ENCODE peak calls at places on chromosomes 1 and 21, in eight cellular contexts. One of them, this sample, is unnamed.

GRCh38 chr1:27491748-27492700 is 2.1 kb upstream of the WASF2 start:
- DNase-seq in BE2C: no peak
- DNase-seq in tibial nerve: no peak
- DNase-seq in GM12878: no peak
- DNase-seq in left ventricle myocardium inferior: peak; percentile 54
- DNase-seq in psoas muscle: peak; percentile 41
- DNase-seq in IMR-90: no peak
- DNase-seq in Caco-2: no peak
- DNase-seq in this sample: no peak

GRCh38 chr21:42398414-42399030 is 2.7 kb upstream of the TMPRSS3 start:
- DNase-seq in psoas muscle: no peak
- DNase-seq in Caco-2: no peak
- DNase-seq in IMR-90: no peak
- DNase-seq in tibial nerve: no peak
- DNase-seq in left ventricle myocardium inferior: no peak
- DNase-seq in BE2C: no peak
- DNase-seq in GM12878: no peak
- DNase-seq in this sample: no peak

GRCh38 chr1:187244623-187245022 is 415.9 kb downstream of the PLA2G4A start:
- DNase-seq in Caco-2: no peak
- DNase-seq in GM12878: no peak
- DNase-seq in psoas muscle: no peak
- DNase-seq in left ventricle myocardium inferior: no peak
- DNase-seq in BE2C: no peak
- DNase-seq in tibial nerve: no peak
- DNase-seq in IMR-90: no peak
- DNase-seq in this sample: peak; percentile 35

GRCh38 chr1:164772635-164773034 is 213.7 kb downstream of the PBX1 start:
- DNase-seq in tibial nerve: no peak
- DNase-seq in Caco-2: peak; percentile 76
- DNase-seq in GM12878: no peak
- DNase-seq in psoas muscle: peak; percentile 77
- DNase-seq in IMR-90: peak; percentile 97
- DNase-seq in BE2C: peak; percentile 66
- DNase-seq in left ventricle myocardium inferior: peak; percentile 53
- DNase-seq in this sample: no peak

GRCh38 chr1:9161963-9162362 is 33.1 kb upstream of the GPR157 start:
- DNase-seq in IMR-90: no peak
- DNase-seq in psoas muscle: no peak
- DNase-seq in left ventricle myocardium inferior: no peak
- DNase-seq in tibial nerve: no peak
- DNase-seq in Caco-2: no peak
- DNase-seq in BE2C: no peak
- DNase-seq in GM12878: no peak
- DNase-seq in this sample: no peak

GRCh38 chr1:98482611-98483010 is 178.9 kb upstream of the SNX7 start:
- DNase-seq in psoas muscle: no peak
- DNase-seq in BE2C: no peak
- DNase-seq in GM12878: no peak
- DNase-seq in tibial nerve: no peak
- DNase-seq in left ventricle myocardium inferior: no peak
- DNase-seq in Caco-2: no peak
- DNase-seq in IMR-90: no peak
- DNase-seq in this sample: peak; percentile 25

GRCh38 chr1:150613061-150613920 is 16.1 kb downstream of the ENSA start:
- DNase-seq in IMR-90: peak; percentile 98
- DNase-seq in BE2C: no peak
- DNase-seq in tibial nerve: no peak
- DNase-seq in left ventricle myocardium inferior: no peak
- DNase-seq in psoas muscle: no peak
- DNase-seq in GM12878: peak; percentile 79
- DNase-seq in Caco-2: no peak
- DNase-seq in this sample: peak; percentile 87

GRCh38 chr1:184291701-184292100 is 95.1 kb upstream of the C1orf21 start:
- DNase-seq in psoas muscle: no peak
- DNase-seq in IMR-90: no peak
- DNase-seq in GM12878: no peak
- DNase-seq in Caco-2: no peak
- DNase-seq in left ventricle myocardium inferior: no peak
- DNase-seq in BE2C: no peak
- DNase-seq in tibial nerve: no peak
- DNase-seq in this sample: no peak

GRCh38 chr1:92485374-92486250 is 1.1 kb downstream of the GFI1 start:
- DNase-seq in GM12878: no peak
- DNase-seq in tibial nerve: no peak
- DNase-seq in IMR-90: no peak
- DNase-seq in psoas muscle: peak; percentile 36
- DNase-seq in Caco-2: peak; percentile 68
- DNase-seq in left ventricle myocardium inferior: peak; percentile 34
- DNase-seq in BE2C: peak; percentile 19
- DNase-seq in this sample: peak; percentile 42

GRCh38 chr1:196858811-196859210 is 29.0 kb upstream of the CFHR4 start:
- DNase-seq in GM12878: no peak
- DNase-seq in tibial nerve: no peak
- DNase-seq in left ventricle myocardium inferior: no peak
- DNase-seq in Caco-2: no peak
- DNase-seq in IMR-90: no peak
- DNase-seq in BE2C: no peak
- DNase-seq in psoas muscle: no peak
- DNase-seq in this sample: no peak

GRCh38 chr1:222583079-222583478 is 6.7 kb downstream of the TAF1A start:
- DNase-seq in tibial nerve: no peak
- DNase-seq in GM12878: peak; percentile 56
- DNase-seq in IMR-90: no peak
- DNase-seq in left ventricle myocardium inferior: no peak
- DNase-seq in psoas muscle: no peak
- DNase-seq in BE2C: no peak
- DNase-seq in Caco-2: no peak
- DNase-seq in this sample: no peak

GRCh38 chr1:118618618-118619340 is 369.4 kb downstream of the TBX15 start:
- DNase-seq in tibial nerve: no peak
- DNase-seq in BE2C: no peak
- DNase-seq in IMR-90: no peak
- DNase-seq in psoas muscle: no peak
- DNase-seq in GM12878: no peak
- DNase-seq in Caco-2: no peak
- DNase-seq in left ventricle myocardium inferior: no peak
- DNase-seq in this sample: no peak

GRCh38 chr1:47575855-47576757 is 138.3 kb downstream of the FOXD2 start:
- DNase-seq in tibial nerve: no peak
- DNase-seq in GM12878: no peak
- DNase-seq in IMR-90: peak; percentile 56
- DNase-seq in Caco-2: no peak
- DNase-seq in psoas muscle: no peak
- DNase-seq in BE2C: no peak
- DNase-seq in left ventricle myocardium inferior: no peak
- DNase-seq in this sample: peak; percentile 70

GRCh38 chr1:31095298-31095981 is 29.9 kb upstream of the PUM1 start:
- DNase-seq in tibial nerve: no peak
- DNase-seq in BE2C: no peak
- DNase-seq in GM12878: no peak
- DNase-seq in left ventricle myocardium inferior: no peak
- DNase-seq in Caco-2: no peak
- DNase-seq in IMR-90: peak; percentile 79
- DNase-seq in psoas muscle: no peak
- DNase-seq in this sample: no peak

GRCh38 chr21:45599146-45599581 is 44.4 kb upstream of the PCBP3 start:
- DNase-seq in psoas muscle: no peak
- DNase-seq in tibial nerve: no peak
- DNase-seq in IMR-90: no peak
- DNase-seq in Caco-2: peak; percentile 21
- DNase-seq in GM12878: no peak
- DNase-seq in BE2C: peak; percentile 3
- DNase-seq in left ventricle myocardium inferior: no peak
- DNase-seq in this sample: no peak

GRCh38 chr1:50983403-50983802 is 13.4 kb downstream of the CDKN2C start:
- DNase-seq in IMR-90: no peak
- DNase-seq in left ventricle myocardium inferior: no peak
- DNase-seq in psoas muscle: no peak
- DNase-seq in BE2C: no peak
- DNase-seq in tibial nerve: no peak
- DNase-seq in Caco-2: no peak
- DNase-seq in GM12878: no peak
- DNase-seq in this sample: no peak

GRCh38 chr1:227937531-227938145 is 10.1 kb downstream of the WNT9A start:
- DNase-seq in tibial nerve: no peak
- DNase-seq in psoas muscle: no peak
- DNase-seq in Caco-2: no peak
- DNase-seq in GM12878: no peak
- DNase-seq in BE2C: no peak
- DNase-seq in left ventricle myocardium inferior: no peak
- DNase-seq in IMR-90: no peak
- DNase-seq in this sample: no peak

GRCh38 chr1:212945761-212946160 is 4.6 kb upstream of the VASH2 start:
- DNase-seq in BE2C: no peak
- DNase-seq in tibial nerve: no peak
- DNase-seq in Caco-2: no peak
- DNase-seq in left ventricle myocardium inferior: no peak
- DNase-seq in IMR-90: no peak
- DNase-seq in GM12878: no peak
- DNase-seq in psoas muscle: no peak
- DNase-seq in this sample: no peak

GRCh38 chr1:212853658-212854057 is 4.4 kb upstream of the FLVCR1 start:
- DNase-seq in left ventricle myocardium inferior: no peak
- DNase-seq in Caco-2: no peak
- DNase-seq in GM12878: no peak
- DNase-seq in tibial nerve: no peak
- DNase-seq in IMR-90: no peak
- DNase-seq in psoas muscle: no peak
- DNase-seq in BE2C: no peak
- DNase-seq in this sample: no peak

GRCh38 chr1:215106067-215106466 is 23.5 kb downstream of the KCNK2 start:
- DNase-seq in left ventricle myocardium inferior: no peak
- DNase-seq in IMR-90: no peak
- DNase-seq in GM12878: no peak
- DNase-seq in BE2C: no peak
- DNase-seq in Caco-2: no peak
- DNase-seq in psoas muscle: no peak
- DNase-seq in tibial nerve: no peak
- DNase-seq in this sample: no peak

GRCh38 chr1:152220166-152221163 is 3.5 kb downstream of the HRNR start:
- DNase-seq in psoas muscle: no peak
- DNase-seq in BE2C: no peak
- DNase-seq in left ventricle myocardium inferior: no peak
- DNase-seq in Caco-2: no peak
- DNase-seq in GM12878: no peak
- DNase-seq in IMR-90: no peak
- DNase-seq in tibial nerve: no peak
- DNase-seq in this sample: no peak
- H3K9me3 ChIP-seq in psoas muscle: no peaks in the 10 kb centered on the region
- H3K9me3 ChIP-seq in BE2C: no peaks in the 10 kb centered on the region
- H3K9me3 ChIP-seq in left ventricle myocardium inferior: peaks cover 5% of the 10 kb centered on the region
- H3K9me3 ChIP-seq in Caco-2: no peaks in the 10 kb centered on the region
- H3K9me3 ChIP-seq in GM12878: no peaks in the 10 kb centered on the region
- H3K9me3 ChIP-seq in IMR-90: peaks cover 16% of the 10 kb centered on the region
- H3K9me3 ChIP-seq in tibial nerve: no peaks in the 10 kb centered on the region
- H3K9me3 ChIP-seq in this sample: peaks cover 8% of the 10 kb centered on the region

GRCh38 chr1:237232501-237232900 is 190.5 kb downstream of the RYR2 start:
- DNase-seq in tibial nerve: no peak
- DNase-seq in left ventricle myocardium inferior: no peak
- DNase-seq in GM12878: no peak
- DNase-seq in Caco-2: no peak
- DNase-seq in BE2C: no peak
- DNase-seq in psoas muscle: no peak
- DNase-seq in IMR-90: no peak
- DNase-seq in this sample: no peak
- H3K4me1 ChIP-seq in tibial nerve: no peaks in the 10 kb centered on the region
- H3K4me1 ChIP-seq in left ventricle myocardium inferior: peaks cover 99% of the 10 kb centered on the region
- H3K4me1 ChIP-seq in GM12878: no peaks in the 10 kb centered on the region
- H3K4me1 ChIP-seq in Caco-2: no peaks in the 10 kb centered on the region
- H3K4me1 ChIP-seq in BE2C: no peaks in the 10 kb centered on the region
- H3K4me1 ChIP-seq in psoas muscle: no peaks in the 10 kb centered on the region
- H3K4me1 ChIP-seq in IMR-90: no peaks in the 10 kb centered on the region
- H3K4me1 ChIP-seq in this sample: no peaks in the 10 kb centered on the region

GRCh38 chr1:143699115-143699514 is 272.7 kb downstream of the FAM72C start:
- DNase-seq in GM12878: no peak
- DNase-seq in Caco-2: no peak
- DNase-seq in left ventricle myocardium inferior: no peak
- DNase-seq in BE2C: no peak
- DNase-seq in tibial nerve: no peak
- DNase-seq in psoas muscle: no peak
- DNase-seq in IMR-90: no peak
- DNase-seq in this sample: no peak

GRCh38 chr1:143694085-143694484 is 277.7 kb downstream of the FAM72C start:
- DNase-seq in BE2C: no peak
- DNase-seq in Caco-2: no peak
- DNase-seq in left ventricle myocardium inferior: no peak
- DNase-seq in GM12878: no peak
- DNase-seq in tibial nerve: no peak
- DNase-seq in IMR-90: no peak
- DNase-seq in psoas muscle: no peak
- DNase-seq in this sample: no peak

GRCh38 chr1:143699731-143700130 is 272.1 kb downstream of the FAM72C start:
- DNase-seq in Caco-2: no peak
- DNase-seq in tibial nerve: no peak
- DNase-seq in IMR-90: no peak
- DNase-seq in BE2C: peak; percentile 19
- DNase-seq in GM12878: no peak
- DNase-seq in left ventricle myocardium inferior: no peak
- DNase-seq in psoas muscle: no peak
- DNase-seq in this sample: no peak

GRCh38 chr1:143691971-143692529 is 279.7 kb downstream of the FAM72C start:
- DNase-seq in GM12878: no peak
- DNase-seq in Caco-2: no peak
- DNase-seq in left ventricle myocardium inferior: no peak
- DNase-seq in psoas muscle: no peak
- DNase-seq in tibial nerve: no peak
- DNase-seq in IMR-90: no peak
- DNase-seq in BE2C: no peak
- DNase-seq in this sample: no peak

GRCh38 chr1:143698016-143698415 is 273.8 kb downstream of the FAM72C start:
- DNase-seq in BE2C: peak; percentile 74
- DNase-seq in IMR-90: no peak
- DNase-seq in tibial nerve: no peak
- DNase-seq in Caco-2: no peak
- DNase-seq in GM12878: no peak
- DNase-seq in psoas muscle: no peak
- DNase-seq in left ventricle myocardium inferior: no peak
- DNase-seq in this sample: peak; percentile 64
- H3K9me3 ChIP-seq in BE2C: no peaks in the 10 kb centered on the region
- H3K9me3 ChIP-seq in IMR-90: peaks cover 2% of the 10 kb centered on the region
- H3K9me3 ChIP-seq in tibial nerve: no peaks in the 10 kb centered on the region
- H3K9me3 ChIP-seq in Caco-2: no peaks in the 10 kb centered on the region
- H3K9me3 ChIP-seq in GM12878: no peaks in the 10 kb centered on the region
- H3K9me3 ChIP-seq in psoas muscle: no peaks in the 10 kb centered on the region
- H3K9me3 ChIP-seq in left ventricle myocardium inferior: no peaks in the 10 kb centered on the region
- H3K9me3 ChIP-seq in this sample: no peaks in the 10 kb centered on the region

DNA sequence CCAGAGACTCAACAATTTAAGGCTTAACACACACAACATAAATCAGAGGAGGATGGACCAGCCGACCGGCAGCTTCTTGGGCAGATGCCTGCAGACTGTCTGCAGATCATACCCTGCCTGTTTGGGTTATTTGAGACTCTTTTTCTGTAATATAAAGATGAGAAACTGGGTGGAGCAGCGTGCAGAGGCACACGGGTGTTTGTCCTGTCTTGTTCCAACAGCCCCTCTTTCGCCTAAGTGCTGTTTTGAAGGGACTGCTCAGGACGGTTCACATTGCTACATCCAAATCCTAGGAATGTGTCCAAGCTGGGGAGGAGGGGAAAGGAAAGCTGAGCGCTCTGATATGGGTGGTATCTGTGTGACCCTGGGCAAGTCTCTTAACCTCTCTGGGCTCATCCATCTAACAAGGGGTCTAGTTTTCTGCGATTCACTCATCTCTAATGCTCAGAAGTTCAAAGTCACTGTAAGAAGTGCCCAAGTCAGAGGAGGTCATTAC is 149.9 kb downstream of the CLIC6 start:
- DNase-seq in BE2C: no peak
- DNase-seq in left ventricle myocardium inferior: no peak
- DNase-seq in GM12878: no peak
- DNase-seq in tibial nerve: no peak
- DNase-seq in Caco-2: no peak
- DNase-seq in psoas muscle: no peak
- DNase-seq in IMR-90: peak; percentile 54
- DNase-seq in this sample: no peak
- H3K4me1 ChIP-seq in BE2C: no peaks in the 10 kb centered on the region
- H3K4me1 ChIP-seq in left ventricle myocardium inferior: no peaks in the 10 kb centered on the region
- H3K4me1 ChIP-seq in GM12878: no peaks in the 10 kb centered on the region
- H3K4me1 ChIP-seq in tibial nerve: peaks cover 21% of the 10 kb centered on the region
- H3K4me1 ChIP-seq in Caco-2: no peaks in the 10 kb centered on the region
- H3K4me1 ChIP-seq in psoas muscle: peaks cover 20% of the 10 kb centered on the region
- H3K4me1 ChIP-seq in IMR-90: peaks cover 56% of the 10 kb centered on the region
- H3K4me1 ChIP-seq in this sample: no peaks in the 10 kb centered on the region

This sample was measured in A673.